ENCODE peak calls at places on chromosomes 12 and 14, in six cellular contexts. R is aorta, D is right lobe of liver, F is psoas muscle, T is PC-3, H is Caco-2. K is an unnamed sample. For H3K36me3, the result is how much of the 10 kb centered on the place peaks cover.

GRCh38 chr12:56634242-56634836 is 4.2 kb upstream of the BAZ2A start:
- DNase-seq in R (no peak), D (peak), F (no peak), T (peak), H (peak), K (no peak)

GRCh38 chr12:24226745-24227350 is 277.4 kb upstream of the SOX5 start:
- DNase-seq in R (no peak), D (no peak), F (peak), T (peak), H (no peak), K (no peak)

GRCh38 chr14:104471114-104471513 is 108.5 kb upstream of the C14orf180 start:
- DNase-seq in R (no peak), D (no peak), F (no peak), T (no peak), H (no peak), K (no peak)

GRCh38 chr12:1474567-1475153 is 119.7 kb downstream of the FBXL14 start:
- DNase-seq in R (no peak), D (no peak), F (no peak), T (peak), H (no peak), K (no peak)

GRCh38 chr12:9604288-9604687 is 3.4 kb downstream of the KLRB1 start:
- DNase-seq in R (no peak), D (no peak), F (no peak), T (no peak), H (no peak), K (no peak)

GRCh38 chr12:109223211-109223610 is 85.9 kb downstream of the FOXN4 start:
- DNase-seq in R (no peak), D (no peak), F (no peak), T (no peak), H (no peak), K (no peak)

GRCh38 chr14:23153891-23154796 is 29.3 kb downstream of the SLC7A8 start:
- DNase-seq in R (peak), D (peak), F (peak), T (no peak), H (no peak), K (peak)

GRCh38 chr12:1104088-1104800 is 113.2 kb downstream of the ERC1 start:
- DNase-seq in R (no peak), D (no peak), F (no peak), T (no peak), H (no peak), K (no peak)

GRCh38 chr14:105207996-105208737 is 27.1 kb upstream of the NUDT14 start:
- DNase-seq in R (no peak), D (no peak), F (no peak), T (no peak), H (no peak), K (no peak)

GRCh38 chr12:25110260-25110659 is 84.7 kb downstream of the DNAI7 start:
- DNase-seq in R (no peak), D (no peak), F (no peak), T (no peak), H (no peak), K (no peak)

GRCh38 chr14:51293149-51293925 is 53.3 kb downstream of the TMX1 start:
- DNase-seq in R (no peak), D (no peak), F (peak), T (no peak), H (no peak), K (peak)

GRCh38 chr12:50568338-50569155 is 63.8 kb downstream of the DIP2B start:
- DNase-seq in R (no peak), D (no peak), F (no peak), T (no peak), H (no peak), K (no peak)

GRCh38 chr14:54348923-54349615 is 47.7 kb upstream of the CDKN3 start:
- DNase-seq in R (peak), D (no peak), F (peak), T (no peak), H (no peak), K (peak)

GRCh38 chr14:20836668-20837338 is 34.2 kb upstream of the RNASE1 start:
- DNase-seq in R (no peak), D (no peak), F (no peak), T (peak), H (peak), K (no peak)

GRCh38 chr14:91221270-91221669 is 23.2 kb downstream of the GPR68 start:
- DNase-seq in R (no peak), D (no peak), F (no peak), T (no peak), H (no peak), K (no peak)

GRCh38 chr12:126191037-126191891 is 1126.0 kb downstream of the AACS start:
- DNase-seq in R (no peak), D (no peak), F (no peak), T (no peak), H (no peak), K (no peak)

GRCh38 chr14:100104523-100105300 is 39.5 kb downstream of the EVL start:
- DNase-seq in R (no peak), D (no peak), F (no peak), T (peak), H (no peak), K (peak)

GRCh38 chr14:100105357-100106169 is 40.3 kb downstream of the EVL start:
- DNase-seq in R (no peak), D (no peak), F (no peak), T (no peak), H (no peak), K (peak)

GRCh38 chr14:100103261-100104005 is 38.2 kb downstream of the EVL start:
- DNase-seq in R (no peak), D (no peak), F (no peak), T (no peak), H (no peak), K (peak)

GRCh38 chr14:100102156-100102785 is 37.0 kb downstream of the EVL start:
- DNase-seq in R (no peak), D (no peak), F (no peak), T (no peak), H (no peak), K (no peak)

GRCh38 chr14:100104006-100104352 is 38.8 kb downstream of the EVL start:
- DNase-seq in R (no peak), D (no peak), F (no peak), T (no peak), H (no peak), K (no peak)
- H3K36me3 ChIP-seq in R (under half), D (under half), F (under half), T (under half), H (under half), K (under half)

DNA sequence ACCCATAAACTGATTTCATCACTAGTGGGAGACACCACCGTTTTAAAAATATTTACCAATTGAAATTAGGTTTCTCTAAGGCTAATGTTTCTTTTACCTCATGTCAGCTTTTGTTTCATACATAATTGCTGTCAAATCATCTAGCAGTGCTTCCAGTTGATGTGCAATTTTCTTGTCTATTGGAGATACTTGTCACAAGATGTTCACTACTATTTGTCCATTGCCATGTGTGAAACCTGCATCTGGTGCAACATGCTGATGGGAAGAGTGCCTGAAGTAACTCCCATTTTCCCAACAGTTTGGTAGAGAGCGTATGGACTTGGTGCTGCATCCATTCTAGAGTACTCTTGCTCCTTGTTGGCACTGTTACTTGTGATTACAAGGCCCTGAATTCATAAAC is 9.7 kb downstream of the XPOT start:
- DNase-seq in R (no peak), D (no peak), F (no peak), T (no peak), H (no peak), K (no peak)
- H3K36me3 ChIP-seq in R (under half), D (half or more), F (half or more), T (half or more), H (under half), K (under half)

GRCh38 chr12:120196363-120196762 is 1.8 kb upstream of the GCN1 start:
- DNase-seq in R (no peak), D (no peak), F (no peak), T (no peak), H (no peak), K (no peak)
- H3K36me3 ChIP-seq in R (under half), D (under half), F (under half), T (half or more), H (under half), K (under half)

GRCh38 chr12:95059984-95060383 is 13.4 kb downstream of the NR2C1 start:
- DNase-seq in R (no peak), D (no peak), F (no peak), T (no peak), H (no peak), K (no peak)
- H3K36me3 ChIP-seq in R (under half), D (half or more), F (half or more), T (half or more), H (under half), K (under half)

GRCh38 chr12:12823308-12823707 is 10.2 kb downstream of the DDX47 start:
- DNase-seq in R (no peak), D (no peak), F (no peak), T (peak), H (no peak), K (no peak)

GRCh38 chr12:12821975-12822374 is 8.8 kb downstream of the DDX47 start:
- DNase-seq in R (no peak), D (no peak), F (no peak), T (no peak), H (no peak), K (no peak)

GRCh38 chr12:12822886-12823285 is 9.7 kb downstream of the DDX47 start:
- DNase-seq in R (no peak), D (no peak), F (no peak), T (no peak), H (no peak), K (no peak)

GRCh38 chr12:12819752-12820311 is 6.7 kb downstream of the DDX47 start:
- DNase-seq in R (no peak), D (no peak), F (no peak), T (peak), H (peak), K (no peak)

GRCh38 chr12:12823811-12824210 is 10.7 kb downstream of the DDX47 start:
- DNase-seq in R (no peak), D (no peak), F (no peak), T (no peak), H (no peak), K (no peak)
- H3K36me3 ChIP-seq in R (under half), D (half or more), F (half or more), T (half or more), H (under half), K (half or more)

GRCh38 chr14:73721101-73721821 is 7.1 kb upstream of the PNMA1 start:
- DNase-seq in R (no peak), D (no peak), F (no peak), T (peak), H (no peak), K (no peak)
- H3K36me3 ChIP-seq in R (under half), D (half or more), F (half or more), T (half or more), H (under half), K (under half)

GRCh38 chr12:122918827-122919226 is 22.9 kb upstream of the VPS37B start:
- DNase-seq in R (no peak), D (no peak), F (no peak), T (peak), H (no peak), K (no peak)
- H3K36me3 ChIP-seq in R (under half), D (under half), F (under half), T (under half), H (under half), K (under half)

GRCh38 chr12:27081668-27082091 is 698 bp downstream of the C12orf71 start:
- DNase-seq in R (no peak), D (no peak), F (no peak), T (peak), H (peak), K (no peak)

GRCh38 chr12:27076468-27076867 is 5.9 kb downstream of the C12orf71 start:
- DNase-seq in R (no peak), D (no peak), F (no peak), T (no peak), H (no peak), K (no peak)

GRCh38 chr12:27077586-27077985 is 4.8 kb downstream of the C12orf71 start:
- DNase-seq in R (no peak), D (no peak), F (no peak), T (peak), H (no peak), K (no peak)

GRCh38 chr12:27076930-27077329 is 5.4 kb downstream of the C12orf71 start:
- DNase-seq in R (no peak), D (no peak), F (no peak), T (peak), H (no peak), K (no peak)
- H3K36me3 ChIP-seq in R (under half), D (under half), F (under half), T (under half), H (under half), K (under half)

K was measured in sigmoid colon.